ENCODE peak calls at places on chromosomes 16 and 17, in five cellular contexts. Q is pancreas, K is uterus, A is heart right ventricle, M is cardiac muscle cell. C is an unnamed sample. For H3K4me1, the result is how much of the 10 kb centered on the place peaks cover.

GRCh38 chr16:48409839-48410610 is 24.8 kb upstream of the SIAH1 start:
- DNase-seq in Q (peak), K (no peak), A (no peak), M (peak), C (peak)

GRCh38 chr17:27362909-27363308 is 69.0 kb downstream of the WSB1 start:
- DNase-seq in Q (no peak), K (no peak), A (no peak), M (no peak), C (no peak)

GRCh38 chr17:7404737-7405412 is 978 bp upstream of the TMEM256 start:
- DNase-seq in Q (peak), K (peak), A (peak), M (peak), C (peak)

GRCh38 chr16:53945996-53946395 is 242.0 kb downstream of the FTO start:
- DNase-seq in Q (no peak), K (no peak), A (no peak), M (peak), C (no peak)

GRCh38 chr16:1414532-1415265 is at the start of gene UNKL:
- DNase-seq in Q (peak), K (peak), A (peak), M (peak), C (peak)

GRCh38 chr16:49075709-49076108 is 205.9 kb downstream of the CBLN1 start:
- DNase-seq in Q (no peak), K (no peak), A (no peak), M (no peak), C (no peak)

GRCh38 chr17:8315740-8316217 is 5.7 kb downstream of the ARHGEF15 start:
- DNase-seq in Q (no peak), K (no peak), A (no peak), M (no peak), C (no peak)

GRCh38 chr16:77057161-77057736 is 133.7 kb upstream of the MON1B start:
- DNase-seq in Q (no peak), K (no peak), A (no peak), M (no peak), C (no peak)

GRCh38 chr17:72487731-72488325 is 367.0 kb downstream of the SOX9 start:
- DNase-seq in Q (no peak), K (no peak), A (no peak), M (no peak), C (no peak)

GRCh38 chr16:16025214-16025968 is 76.0 kb downstream of the ABCC1 start:
- DNase-seq in Q (no peak), K (no peak), A (no peak), M (peak), C (peak)

GRCh38 chr17:82384730-82385429 is 13.3 kb downstream of the UTS2R start:
- DNase-seq in Q (peak), K (no peak), A (peak), M (no peak), C (no peak)

GRCh38 chr16:30533748-30534367 is 800 bp downstream of the ZNF747 start:
- DNase-seq in Q (no peak), K (no peak), A (no peak), M (no peak), C (no peak)

GRCh38 chr17:64496348-64496785 is 487 bp downstream of the POLG2 start:
- DNase-seq in Q (no peak), K (no peak), A (no peak), M (no peak), C (no peak)

GRCh38 chr16:68368602-68368944 is 57.8 kb downstream of the PRMT7 start:
- DNase-seq in Q (no peak), K (no peak), A (no peak), M (no peak), C (no peak)

GRCh38 chr17:15048933-15049539 is 216.1 kb downstream of the PMP22 start:
- DNase-seq in Q (no peak), K (no peak), A (no peak), M (no peak), C (no peak)

GRCh38 chr17:4706121-4706520 is 2.2 kb upstream of the PELP1 start:
- DNase-seq in Q (no peak), K (no peak), A (no peak), M (no peak), C (no peak)

GRCh38 chr16:23695756-23696155 is 17.1 kb downstream of the PLK1 start:
- DNase-seq in Q (no peak), K (no peak), A (no peak), M (no peak), C (no peak)

GRCh38 chr17:71163813-71164122 is 957.1 kb upstream of the SOX9 start:
- DNase-seq in Q (no peak), K (no peak), A (no peak), M (no peak), C (no peak)

GRCh38 chr16:59909262-59909661 is 1175.1 kb upstream of the GOT2 start:
- DNase-seq in Q (no peak), K (no peak), A (no peak), M (no peak), C (no peak)

GRCh38 chr16:48963306-48963705 is 318.3 kb downstream of the CBLN1 start:
- DNase-seq in Q (no peak), K (no peak), A (no peak), M (no peak), C (no peak)

GRCh38 chr17:33277436-33278100 is 15.5 kb downstream of the ASIC2 start:
- DNase-seq in Q (peak), K (no peak), A (no peak), M (no peak), C (no peak)

GRCh38 chr17:77470800-77471733 is 330.3 kb downstream of the SEC14L1 start:
- DNase-seq in Q (no peak), K (peak), A (peak), M (peak), C (no peak)
- H3K4me1 ChIP-seq in Q (under half), K (under half), A (half or more), M (half or more), C (under half)

GRCh38 chr17:42180922-42181850 is at the start of gene KCNH4:
- DNase-seq in Q (peak), K (peak), A (peak), M (peak), C (peak)

GRCh38 chr17:42178817-42179216 is 2.1 kb downstream of the KCNH4 start:
- DNase-seq in Q (no peak), K (no peak), A (no peak), M (no peak), C (no peak)

GRCh38 chr17:42180411-42180921 is 476 bp downstream of the KCNH4 start:
- DNase-seq in Q (no peak), K (no peak), A (no peak), M (no peak), C (no peak)

GRCh38 chr17:42179335-42179734 is 1.6 kb downstream of the KCNH4 start:
- DNase-seq in Q (no peak), K (no peak), A (no peak), M (no peak), C (no peak)

GRCh38 chr17:42179911-42180410 is 981 bp downstream of the KCNH4 start:
- DNase-seq in Q (peak), K (no peak), A (peak), M (peak), C (no peak)
- H3K4me3 ChIP-seq in Q (no peak), K (no peak), A (no peak), M (no peak), C (no peak)

GRCh38 chr17:57341611-57342010 is 85.3 kb downstream of the MSI2 start:
- DNase-seq in Q (no peak), K (no peak), A (no peak), M (no peak), C (no peak)
- H3K27ac ChIP-seq in Q (no peak), K (no peak), A (no peak), M (no peak), C (no peak)

DNA sequence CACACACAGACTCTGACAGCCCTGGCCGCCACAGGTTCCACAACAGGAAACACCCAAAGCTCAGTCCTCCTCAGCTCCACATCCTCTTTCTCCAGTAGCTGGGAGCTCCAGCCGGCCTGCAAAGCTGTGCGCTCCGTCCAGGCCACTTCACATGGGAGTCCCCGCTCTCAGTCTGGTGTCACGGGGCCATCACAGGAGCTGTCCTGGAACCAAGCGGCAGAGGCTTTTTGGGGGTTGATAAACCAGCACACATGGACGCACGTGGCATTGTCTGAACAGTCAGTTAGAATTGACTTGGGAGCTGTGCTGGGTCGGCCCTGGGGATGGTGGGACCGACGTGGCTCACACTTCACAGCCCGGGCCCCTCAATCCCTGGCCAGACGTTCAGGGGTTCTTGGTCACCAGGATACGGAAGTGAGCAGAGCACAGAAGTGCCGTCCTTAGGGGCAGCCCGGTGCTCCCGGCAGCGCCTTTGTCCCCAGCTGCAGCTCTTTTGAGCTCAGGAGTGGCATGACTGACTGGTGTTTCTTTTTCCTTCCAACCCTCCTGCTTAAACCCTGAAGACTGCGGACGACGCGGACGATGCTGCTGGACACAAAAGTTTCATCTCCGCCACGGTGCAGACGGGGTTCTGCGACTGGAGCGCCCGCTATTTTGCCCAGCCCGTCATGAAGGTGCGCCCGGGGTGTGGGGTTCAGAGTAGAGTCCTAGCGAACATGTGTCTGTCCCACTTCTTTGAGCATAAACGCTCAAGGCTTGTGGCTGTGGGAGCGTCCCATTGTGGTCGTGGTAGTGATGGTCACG is 66.6 kb upstream of the CHMP6 start:
- DNase-seq in Q (no peak), K (no peak), A (no peak), M (no peak), C (no peak)
- H3K4me1 ChIP-seq in Q (under half), K (under half), A (under half), M (under half), C (under half)

DNA sequence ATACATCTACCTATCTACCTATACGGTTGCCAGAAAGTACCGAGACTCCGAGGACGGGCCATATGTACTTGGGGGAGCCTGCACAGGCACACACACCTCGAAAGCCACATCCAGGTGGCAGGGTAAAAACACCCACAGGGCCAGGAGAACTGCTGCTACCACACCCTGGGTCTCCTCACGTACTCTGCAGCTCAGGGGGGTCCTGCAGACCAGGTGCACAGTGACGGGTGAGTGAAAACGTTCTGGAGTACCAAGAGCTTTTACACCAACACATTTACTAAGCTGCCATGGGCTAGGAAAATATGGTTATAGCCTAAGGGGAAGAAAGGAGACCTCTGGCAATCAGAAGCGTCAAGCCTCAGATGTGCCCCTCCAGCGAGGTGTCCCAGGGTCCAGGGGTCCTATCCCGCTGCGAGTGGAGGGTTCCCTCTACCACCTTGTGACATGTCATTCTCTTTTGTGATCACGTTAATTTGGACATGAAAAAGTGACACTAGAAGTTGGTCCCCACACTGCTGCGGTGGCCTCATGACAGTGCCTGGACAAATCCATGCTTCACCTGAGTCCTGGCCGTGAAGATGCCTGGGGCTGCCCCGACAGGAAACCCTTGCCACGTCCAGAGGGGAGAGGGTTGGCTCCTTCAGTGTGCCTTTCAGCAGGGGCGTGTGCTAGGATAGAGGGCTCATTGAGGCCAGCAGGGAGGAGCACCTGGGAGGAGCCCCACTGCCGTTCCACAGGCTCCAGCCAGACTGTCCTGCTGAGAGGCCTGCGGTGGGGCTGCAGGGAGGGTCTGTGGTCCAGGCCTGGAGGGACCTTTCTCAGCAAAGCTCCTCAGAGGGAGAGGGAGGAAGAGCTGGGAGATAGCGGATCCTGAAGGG is 1.8 kb downstream of the CANT1 start:
- DNase-seq in Q (no peak), K (peak), A (no peak), M (no peak), C (no peak)
- H3K4me3 ChIP-seq in Q (no peak), K (no peak), A (no peak), M (no peak), C (peak)

DNA sequence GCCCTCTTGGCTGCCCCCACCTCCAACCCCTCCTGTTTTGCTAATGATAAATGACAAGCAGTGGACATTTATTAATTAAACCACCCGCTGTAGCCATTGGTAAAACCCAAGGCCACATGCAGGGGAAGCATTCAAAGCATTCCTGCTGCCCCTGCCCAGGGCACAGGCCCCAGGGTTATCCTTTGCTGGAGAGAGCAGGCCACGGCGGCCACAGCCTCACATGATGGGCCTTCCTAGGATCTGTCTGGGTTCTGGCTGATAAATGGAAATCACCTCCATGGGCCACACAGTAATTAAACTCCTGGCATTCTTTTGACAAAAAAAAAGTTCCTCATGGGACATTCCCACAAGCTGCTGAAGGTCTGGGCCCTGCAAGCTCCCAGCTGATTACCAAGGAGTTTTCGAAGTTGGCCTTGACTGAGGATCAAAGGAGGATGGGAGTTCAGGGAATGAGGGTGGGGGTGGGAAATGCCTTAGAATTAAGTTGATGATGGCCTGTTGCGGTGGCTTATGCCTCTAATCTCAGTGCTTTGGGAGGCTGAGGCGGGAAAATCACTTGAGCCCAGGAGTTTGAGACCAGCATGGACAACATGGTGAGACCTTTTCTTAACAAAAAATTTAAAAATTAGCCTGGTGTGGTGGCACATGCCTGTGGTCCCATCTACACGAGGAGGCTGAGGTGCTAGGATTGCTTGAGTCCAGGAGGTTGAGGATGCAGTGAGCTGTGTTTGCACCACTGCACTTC is 35.5 kb downstream of the SOST start:
- DNase-seq in Q (peak), K (no peak), A (no peak), M (no peak), C (no peak)
- H3K27ac ChIP-seq in Q (peak), K (no peak), A (no peak), M (no peak), C (no peak)